ENCODE peak calls at places on chromosome 4, in ten cellular contexts. B, F, I, S, L, K, C, W, R and Z are unnamed samples.

GRCh38 chr4:52577285-52577968 is 81.7 kb downstream of the USP46 start:
- DNase-seq in B (no peak), F (peak), K (peak), C (no peak), I (no peak), L (no peak), W (no peak), S (no peak), R (no peak), Z (no peak)

GRCh38 chr4:165394275-165394674 is 15.5 kb downstream of the CPE start:
- DNase-seq in C (no peak), F (peak), B (no peak), I (no peak), L (peak), W (no peak), K (peak), R (no peak), S (no peak), Z (no peak)

GRCh38 chr4:123826896-123827295 is 430.3 kb downstream of the SPRY1 start:
- DNase-seq in C (no peak), R (no peak), B (no peak), L (no peak), W (no peak), F (peak), I (no peak), K (peak), S (no peak), Z (no peak)

GRCh38 chr4:109007976-109008375 is 245.1 kb upstream of the ETNPPL start:
- DNase-seq in S (no peak), R (no peak), K (no peak), I (no peak), C (no peak), F (no peak), B (peak), L (no peak), W (no peak), Z (no peak)

GRCh38 chr4:151163855-151164254 is 64.4 kb downstream of the RPS3A start:
- DNase-seq in W (no peak), F (no peak), I (no peak), S (no peak), C (no peak), L (no peak), B (no peak), R (no peak), K (no peak), Z (no peak)

GRCh38 chr4:118352843-118353373 is at the start of gene PRSS12:
- DNase-seq in W (peak), S (peak), K (no peak), I (peak), B (peak), C (peak), R (peak), L (peak), F (peak), Z (peak)

GRCh38 chr4:127641524-127641923 is 8.8 kb downstream of the INTU start:
- DNase-seq in B (no peak), F (no peak), S (no peak), R (no peak), W (no peak), K (no peak), I (no peak), L (no peak), C (no peak), Z (no peak)

GRCh38 chr4:65510976-65511375 is 159.3 kb downstream of the EPHA5 start:
- DNase-seq in K (peak), F (peak), B (no peak), R (no peak), W (no peak), I (no peak), L (peak), C (no peak), S (no peak), Z (no peak)

GRCh38 chr4:156517956-156518355 is 453.6 kb downstream of the PDGFC start:
- DNase-seq in L (no peak), W (no peak), K (no peak), R (no peak), B (no peak), C (no peak), F (no peak), S (no peak), I (no peak), Z (no peak)

GRCh38 chr4:88599714-88600113 is 7.4 kb downstream of the HERC3 start:
- DNase-seq in F (no peak), C (no peak), R (no peak), I (no peak), W (no peak), B (no peak), K (no peak), L (no peak), S (no peak), Z (no peak)